ENCODE peak calls at places on chromosomes 2 and 18, in five cellular contexts. U is WTC11, L is heart right ventricle, O is spleen, B is endothelial cell. R is an unnamed sample.

GRCh38 chr18:26342646-26343045 is 116.4 kb downstream of the TAF4B start:
- DNase-seq in U (no peak), L (no peak), O (no peak), B (no peak), R (no peak)

GRCh38 chr2:108604196-108604595 is 69.9 kb downstream of the LIMS1 start:
- DNase-seq in U (no peak), L (no peak), O (no peak), B (no peak), R (no peak)

GRCh38 chr2:196934672-196935071 is 8.2 kb upstream of the PGAP1 start:
- DNase-seq in U (no peak), L (no peak), O (no peak), B (no peak), R (no peak)

GRCh38 chr2:11710210-11710609 is 36.2 kb upstream of the LPIN1 start:
- DNase-seq in U (no peak), L (no peak), O (no peak), B (no peak), R (no peak)

GRCh38 chr2:240432820-240433801 is 2.4 kb upstream of the GPC1 start:
- DNase-seq in U (peak; percentile 7), L (peak; percentile 12), O (peak; percentile 73), B (peak; percentile 4), R (peak; percentile 65)

GRCh38 chr2:99278793-99279291 is 22.2 kb downstream of the LYG1 start:
- DNase-seq in U (no peak), L (no peak), O (no peak), B (no peak), R (no peak)

GRCh38 chr2:103401621-103402020 is 639.8 kb downstream of the TMEM182 start:
- DNase-seq in U (peak; percentile 61), L (no peak), O (no peak), B (peak; percentile 73), R (no peak)

GRCh38 chr2:64086347-64087082 is 57.7 kb downstream of the PELI1 start:
- DNase-seq in U (no peak), L (no peak), O (no peak), B (no peak), R (no peak)

GRCh38 chr2:147405651-147406050 is 439.2 kb upstream of the ACVR2A start:
- DNase-seq in U (no peak), L (no peak), O (no peak), B (no peak), R (no peak)

GRCh38 chr2:47174731-47175361 is 19.7 kb upstream of the STPG4 start:
- DNase-seq in U (no peak), L (no peak), O (no peak), B (no peak), R (no peak)

GRCh38 chr2:127108090-127108523 is 1.2 kb upstream of the BIN1 start:
- DNase-seq in U (peak; percentile 7), L (no peak), O (peak; percentile 65), B (no peak), R (no peak)

GRCh38 chr2:80256396-80257167 is 48.0 kb downstream of the LRRTM1 start:
- DNase-seq in U (peak; percentile 13), L (no peak), O (no peak), B (peak; percentile 7), R (no peak)

GRCh38 chr18:5309888-5310470 is 14.5 kb upstream of the ZBTB14 start:
- DNase-seq in U (no peak), L (no peak), O (no peak), B (no peak), R (no peak)

GRCh38 chr2:215833531-215834162 is 179.7 kb downstream of the MREG start:
- DNase-seq in U (no peak), L (no peak), O (no peak), B (no peak), R (no peak)

GRCh38 chr2:262117-262516 is 1.7 kb downstream of the SH3YL1 start:
- DNase-seq in U (no peak), L (no peak), O (no peak), B (no peak), R (no peak)

GRCh38 chr2:647691-648231 is 29.4 kb downstream of the TMEM18 start:
- DNase-seq in U (no peak), L (no peak), O (no peak), B (peak; percentile 2), R (no peak)

GRCh38 chr2:128552806-128553551 is 234.3 kb upstream of the HS6ST1 start:
- DNase-seq in U (no peak), L (peak; percentile 47), O (no peak), B (no peak), R (no peak)

GRCh38 chr2:168730391-168730790 is 72.0 kb upstream of the NOSTRIN start:
- DNase-seq in U (no peak), L (no peak), O (no peak), B (no peak), R (no peak)

GRCh38 chr2:224966663-224967062 is 75.6 kb downstream of the DOCK10 start:
- DNase-seq in U (no peak), L (no peak), O (no peak), B (no peak), R (no peak)

GRCh38 chr2:199259671-199260070 is 198.1 kb downstream of the SATB2 start:
- DNase-seq in U (no peak), L (no peak), O (no peak), B (no peak), R (no peak)

GRCh38 chr2:127437056-127437455 is 18.8 kb downstream of the PROC start:
- DNase-seq in U (no peak), L (no peak), O (no peak), B (no peak), R (peak; percentile 53)

GRCh38 chr2:159684796-159685195 is 27.5 kb upstream of the MARCHF7 start:
- DNase-seq in U (no peak), L (no peak), O (no peak), B (no peak), R (no peak)

GRCh38 chr2:152336103-152336853 is 1.3 kb downstream of the FMNL2 start:
- DNase-seq in U (peak; percentile 52), L (peak; percentile 58), O (peak; percentile 83), B (peak; percentile 55), R (peak; percentile 80)

GRCh38 chr2:50746526-50746925 is 285.4 kb downstream of the NRXN1 start:
- DNase-seq in U (peak; percentile 65), L (no peak), O (no peak), B (peak; percentile 60), R (no peak)

GRCh38 chr2:40734797-40735196 is 282.9 kb upstream of the SLC8A1 start:
- DNase-seq in U (no peak), L (no peak), O (no peak), B (no peak), R (no peak)

GRCh38 chr2:176814740-176815367 is 397.7 kb upstream of the HNRNPA3 start:
- DNase-seq in U (no peak), L (no peak), O (no peak), B (no peak), R (no peak)
- TF ChIP-seq CTCF in U (peak; percentile 44), L (peak; percentile 38), O (peak; percentile 36), B (peak; percentile 72), R (peak; percentile 67)

GRCh38 chr2:188394931-188395330 is 103.3 kb downstream of the GULP1 start:
- DNase-seq in U (no peak), L (no peak), O (no peak), B (no peak), R (no peak)

GRCh38 chr2:188399159-188399558 is 107.5 kb downstream of the GULP1 start:
- DNase-seq in U (no peak), L (no peak), O (no peak), B (no peak), R (no peak)

GRCh38 chr2:188391354-188391753 is 99.7 kb downstream of the GULP1 start:
- DNase-seq in U (no peak), L (no peak), O (no peak), B (no peak), R (no peak)

DNA sequence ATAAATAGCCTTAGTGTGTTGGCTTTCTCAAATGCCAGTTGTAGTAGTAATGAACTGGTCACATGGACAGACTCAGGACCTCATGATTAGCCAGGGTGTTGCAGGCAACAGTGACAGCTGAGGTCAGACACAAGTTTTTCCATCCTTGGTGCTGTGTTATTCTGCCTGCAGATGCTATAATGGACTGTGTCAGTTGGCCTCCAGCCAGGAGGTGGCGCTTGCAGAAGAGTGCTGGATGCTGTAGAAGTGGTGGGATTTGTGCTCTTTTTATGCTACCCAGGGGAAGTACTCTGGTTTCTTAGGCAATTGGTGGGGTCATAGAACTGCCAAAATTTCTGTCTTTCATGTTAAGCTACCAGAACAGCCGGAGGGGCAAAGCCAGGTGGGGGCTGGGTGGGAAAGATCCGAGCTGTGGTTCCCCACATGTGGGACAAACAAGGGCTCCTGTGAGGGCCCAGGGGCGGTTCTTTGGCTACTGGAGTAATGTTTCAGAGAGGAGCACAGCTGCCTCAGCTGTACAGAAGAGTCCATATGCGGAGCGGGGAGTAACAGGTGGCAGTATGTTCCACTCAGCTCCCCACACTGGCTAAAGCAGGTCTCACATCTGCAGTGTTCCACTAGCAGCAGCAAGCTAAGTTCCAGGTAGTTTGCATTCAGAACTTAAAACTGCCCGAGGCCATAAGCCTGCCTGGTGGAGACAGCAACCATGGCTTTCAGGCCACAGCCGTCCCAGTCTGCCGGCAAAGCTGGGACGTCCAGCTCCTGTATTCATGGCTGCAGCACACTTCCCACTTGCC is 104.4 kb downstream of the GULP1 start:
- DNase-seq in U (peak; percentile 32), L (no peak), O (peak; percentile 58), B (no peak), R (no peak)
- TF ChIP-seq CTCF in U (no peak), L (no peak), O (no peak), B (no peak), R (no peak)

DNA sequence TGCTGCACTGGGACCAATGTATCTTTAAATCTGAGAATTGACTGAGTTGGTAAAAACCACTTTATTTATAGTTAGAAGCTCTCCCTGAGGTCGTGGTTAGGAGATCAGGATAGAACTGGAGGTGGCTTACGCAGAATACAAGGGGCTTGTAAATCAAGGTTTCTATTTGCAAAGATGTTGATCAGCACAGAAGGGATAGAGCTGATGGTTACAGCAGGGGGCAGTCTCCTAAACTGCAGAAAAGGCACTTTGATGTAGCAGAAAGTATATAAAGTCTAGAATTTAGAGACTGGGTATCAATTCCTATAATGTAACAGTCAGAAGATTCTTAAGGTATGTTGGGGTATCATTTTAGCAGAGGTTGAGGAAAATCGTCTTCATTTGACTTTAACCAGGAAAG is 25.2 kb upstream of the ACVR1 start:
- DNase-seq in U (no peak), L (no peak), O (no peak), B (no peak), R (no peak)
- TF ChIP-seq CTCF in U (no peak), L (no peak), O (no peak), B (no peak), R (peak; percentile 9)

DNA sequence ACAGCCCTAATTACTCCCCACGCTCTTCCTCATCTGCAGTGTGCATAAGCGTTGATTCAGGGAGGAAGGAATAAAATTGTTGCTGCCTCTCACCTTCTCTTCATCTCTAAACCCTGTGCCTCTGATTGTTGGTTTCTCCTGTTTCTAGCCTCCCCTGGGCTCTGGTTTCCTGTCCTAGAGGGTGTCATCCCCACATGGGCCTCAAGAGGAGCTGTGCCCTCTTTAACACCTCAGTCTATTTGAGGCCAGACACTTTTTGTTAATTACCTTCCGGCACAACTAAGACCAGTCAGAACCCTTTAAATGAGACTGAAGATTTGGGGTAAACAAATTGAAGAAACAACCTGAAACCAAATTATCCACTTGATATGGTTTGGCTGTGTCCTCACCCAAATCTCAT is 9.7 kb downstream of the CTAGE1 start:
- DNase-seq in U (no peak), L (no peak), O (no peak), B (no peak), R (no peak)
- TF ChIP-seq CTCF in U (peak; percentile 27), L (no peak), O (no peak), B (peak; percentile 5), R (peak; percentile 4)

DNA sequence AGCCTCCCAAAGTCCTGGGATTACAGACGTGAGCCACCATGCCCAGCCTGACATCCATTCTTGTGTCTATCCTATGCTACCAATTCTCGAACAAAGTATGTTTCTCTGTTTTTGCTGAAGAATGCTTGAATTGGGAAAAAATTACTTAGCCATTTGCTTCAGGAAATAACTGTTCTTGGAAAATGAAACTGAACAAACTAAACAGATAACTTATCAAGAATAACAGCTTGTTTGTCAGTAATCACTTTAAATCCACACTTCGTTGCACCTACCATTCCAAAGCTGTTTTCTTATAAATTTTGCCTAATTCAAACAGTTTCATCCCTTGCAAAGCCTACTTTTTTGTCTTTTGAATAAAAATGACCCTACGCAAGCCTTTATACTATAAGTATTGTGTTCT is 672.9 kb downstream of the SUCLG1 start:
- DNase-seq in U (no peak), L (no peak), O (no peak), B (no peak), R (no peak)
- TF ChIP-seq CTCF in U (no peak), L (no peak), O (no peak), B (no peak), R (no peak)

R was measured in upper lobe of right lung.